ENCODE peak calls at places on chromosome X, in five cellular contexts. G, M, J, R and B are unnamed samples.

GRCh38 chrX:63784346-63784901 is 590 bp downstream of the ARHGEF9 start:
- DNase-seq in G (no peak), M (no peak), J (no peak), R (no peak), B (no peak)

GRCh38 chrX:45184211-45184610 is 16.5 kb downstream of the DIPK2B start:
- DNase-seq in G (no peak), M (no peak), J (no peak), R (no peak), B (no peak)

GRCh38 chrX:111262086-111262485 is 8.2 kb downstream of the CAPN6 start:
- DNase-seq in G (no peak), M (no peak), J (no peak), R (no peak), B (no peak)

GRCh38 chrX:37993857-37994619 is 12.3 kb upstream of the SYTL5 start:
- DNase-seq in G (no peak), M (peak; percentile 8), J (peak; percentile 75), R (no peak), B (no peak)

GRCh38 chrX:115177941-115178340 is 11.3 kb upstream of the RBMXL3 start:
- DNase-seq in G (no peak), M (no peak), J (no peak), R (peak; percentile 5), B (no peak)

GRCh38 chrX:19888419-19888879 is 1.0 kb upstream of the SH3KBP1 start:
- DNase-seq in G (no peak), M (peak; percentile 56), J (peak; percentile 88), R (peak; percentile 86), B (no peak)

GRCh38 chrX:131752493-131753198 is 208.8 kb downstream of the OR13H1 start:
- DNase-seq in G (no peak), M (no peak), J (no peak), R (no peak), B (no peak)

GRCh38 chrX:150038977-150039599 is 100.8 kb upstream of the EOLA2 start:
- DNase-seq in G (no peak), M (no peak), J (no peak), R (peak; percentile 42), B (no peak)

GRCh38 chrX:151724563-151725337 is 8.9 kb downstream of the FATE1 start:
- DNase-seq in G (no peak), M (no peak), J (no peak), R (no peak), B (no peak)

GRCh38 chrX:72128881-72129280 is 2.8 kb downstream of the RTL5 start:
- DNase-seq in G (no peak), M (peak; percentile 43), J (peak; percentile 78), R (peak; percentile 23), B (no peak)

GRCh38 chrX:151323054-151323453 is 74.0 kb upstream of the VMA21 start:
- DNase-seq in G (no peak), M (no peak), J (no peak), R (no peak), B (no peak)

GRCh38 chrX:51862920-51863319 is 30.5 kb upstream of the MAGED1 start:
- DNase-seq in G (no peak), M (no peak), J (no peak), R (no peak), B (no peak)

GRCh38 chrX:12843668-12844279 is 23.1 kb upstream of the TLR7 start:
- DNase-seq in G (no peak), M (no peak), J (no peak), R (no peak), B (no peak)

GRCh38 chrX:39912126-39912525 is 185.6 kb downstream of the BCOR start:
- DNase-seq in G (no peak), M (no peak), J (no peak), R (no peak), B (no peak)

GRCh38 chrX:45771114-45771513 is 570.4 kb upstream of the DIPK2B start:
- DNase-seq in G (no peak), M (peak; percentile 45), J (no peak), R (peak; percentile 94), B (no peak)

GRCh38 chrX:9859711-9860555 is 73.7 kb downstream of the SHROOM2 start:
- DNase-seq in G (no peak), M (no peak), J (no peak), R (peak; percentile 59), B (no peak)

GRCh38 chrX:106220177-106220576 is 52.1 kb downstream of the PWWP3B start:
- DNase-seq in G (no peak), M (no peak), J (no peak), R (no peak), B (no peak)

GRCh38 chrX:103344606-103345005 is 11.7 kb upstream of the TCEAL9 start:
- DNase-seq in G (no peak), M (no peak), J (no peak), R (no peak), B (no peak)

GRCh38 chrX:148223361-148223760 is 242.2 kb downstream of the FMR1NB start:
- DNase-seq in G (no peak), M (no peak), J (no peak), R (no peak), B (no peak)

GRCh38 chrX:105876658-105877057 is 54.3 kb downstream of the NRK start:
- DNase-seq in G (no peak), M (no peak), J (no peak), R (peak; percentile 3), B (no peak)

GRCh38 chrX:34656842-34657780 is at the start of gene TMEM47:
- DNase-seq in G (peak; percentile 82), M (peak; percentile 90), J (peak; percentile 97), R (peak; percentile 70), B (no peak)

GRCh38 chrX:41350150-41350975 is 16.4 kb downstream of the DDX3X start:
- DNase-seq in G (no peak), M (no peak), J (no peak), R (peak; percentile 45), B (no peak)

GRCh38 chrX:9942086-9942485 is 25.1 kb upstream of the CLDN34 start:
- DNase-seq in G (no peak), M (no peak), J (no peak), R (no peak), B (peak; percentile 18)

GRCh38 chrX:18537068-18537467 is 111.7 kb downstream of the CDKL5 start:
- DNase-seq in G (no peak), M (no peak), J (no peak), R (no peak), B (no peak)

GRCh38 chrX:76555816-76556215 is 128.3 kb downstream of the MAGEE1 start:
- DNase-seq in G (no peak), M (peak; percentile 5), J (peak; percentile 81), R (peak; percentile 66), B (no peak)
- TF ChIP-seq CTCF in G (peak; percentile 39), M (no peak), J (peak; percentile 74), R (peak; percentile 18), B (no peak)

GRCh38 chrX:153924149-153924861 is 1.8 kb downstream of the ARHGAP4 start:
- DNase-seq in G (no peak), M (no peak), J (no peak), R (peak; percentile 37), B (no peak)
- TF ChIP-seq CTCF in G (peak; percentile 22), M (no peak), J (peak; percentile 47), R (peak; percentile 5), B (no peak)

GRCh38 chrX:99353412-99353811 is 1056.7 kb downstream of the PCDH19 start:
- DNase-seq in G (no peak), M (no peak), J (no peak), R (no peak), B (no peak)
- TF ChIP-seq CTCF in G (no peak), M (no peak), J (no peak), R (no peak), B (no peak)

GRCh38 chrX:112368371-112368770 is 285.8 kb upstream of the TRPC5 start:
- DNase-seq in G (no peak), M (no peak), J (peak; percentile 65), R (no peak), B (no peak)
- TF ChIP-seq CTCF in G (peak; percentile 48), M (no peak), J (peak; percentile 87), R (no peak), B (no peak)

DNA sequence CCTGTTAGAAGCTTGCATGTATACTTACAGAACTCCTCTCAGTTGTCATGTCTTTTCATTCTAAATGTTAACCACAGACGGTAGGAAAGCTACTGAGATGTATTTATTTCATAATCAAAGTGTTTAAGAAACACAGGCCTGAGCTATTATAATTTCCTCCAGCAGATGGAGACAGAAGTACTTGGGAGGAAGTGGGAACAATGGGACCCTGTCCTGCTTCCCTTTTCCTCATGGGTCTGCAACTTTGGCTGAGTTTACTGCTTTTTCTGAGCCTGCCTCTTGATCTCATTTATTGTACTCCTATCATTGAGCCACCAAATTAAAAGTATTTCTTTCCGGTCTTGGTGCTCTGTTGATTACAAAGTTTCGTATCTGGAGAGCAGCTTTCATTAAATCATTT is 67.7 kb upstream of the SPANXN2 start:
- DNase-seq in G (no peak), M (no peak), J (no peak), R (peak; percentile 55), B (no peak)
- TF ChIP-seq CTCF in G (peak; percentile 57), M (no peak), J (peak; percentile 74), R (peak; percentile 49), B (no peak)

GRCh38 chrX:123732679-123733363 is at the start of gene THOC2:
- DNase-seq in G (peak; percentile 59), M (peak; percentile 86), J (peak; percentile 86), R (peak; percentile 86), B (peak; percentile 60)
- TF ChIP-seq CTCF in G (peak; percentile 32), M (no peak), J (peak; percentile 48), R (peak; percentile 38), B (no peak)

DNA sequence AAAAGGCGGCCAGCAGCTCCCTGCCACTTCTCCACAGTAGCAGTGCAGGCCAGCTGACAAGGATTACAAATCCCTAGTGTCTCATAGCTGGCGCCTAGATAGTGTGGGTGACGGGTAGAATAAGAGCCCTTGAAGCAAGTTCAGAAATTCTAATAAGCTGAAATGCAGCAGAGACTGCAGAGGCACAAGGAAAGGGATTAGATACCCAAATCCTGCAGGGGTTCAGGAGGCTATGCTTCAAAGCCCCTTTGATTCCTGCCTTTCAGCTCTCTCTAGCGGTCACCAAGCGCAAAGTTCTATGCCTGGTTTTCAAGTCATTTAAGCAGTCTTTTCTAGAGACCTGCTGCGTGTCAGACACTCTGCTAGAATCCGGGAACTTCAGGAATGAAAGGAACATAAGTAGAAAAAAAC is 79.2 kb downstream of the RLIM start:
- DNase-seq in G (no peak), M (no peak), J (peak; percentile 65), R (peak; percentile 63), B (no peak)
- TF ChIP-seq CTCF in G (peak; percentile 42), M (no peak), J (peak; percentile 60), R (peak; percentile 45), B (no peak)

DNA sequence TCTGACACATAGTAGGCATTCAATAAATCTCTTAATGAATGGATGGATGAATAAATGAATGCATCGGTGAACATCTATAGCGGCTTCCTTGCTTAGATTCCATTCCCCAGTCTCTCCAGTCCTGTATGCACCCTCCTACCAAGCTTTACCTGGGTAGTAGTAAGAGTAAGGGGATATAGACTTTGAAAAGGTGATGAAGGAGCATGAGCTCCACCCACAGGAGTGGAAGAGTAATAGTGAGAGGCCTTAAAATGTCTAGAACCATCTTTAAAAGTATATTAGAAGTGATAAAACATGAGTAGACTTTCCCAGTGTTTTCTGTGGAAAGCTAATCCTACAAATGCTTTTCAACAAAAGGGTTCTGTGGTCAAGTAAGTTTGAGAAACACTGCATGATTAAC is 35.5 kb upstream of the GPC3 start:
- DNase-seq in G (no peak), M (peak; percentile 11), J (no peak), R (no peak), B (no peak)
- TF ChIP-seq CTCF in G (peak; percentile 60), M (no peak), J (peak; percentile 85), R (no peak), B (no peak)